ENCODE peak calls at places on chromosomes 11 and 22, in eight cellular contexts. A is upper lobe of right lung, X is tibial artery, C is OCI-LY7, E is pancreas, N is neural progenitor cell, L is astrocyte, Z is left ventricle myocardium inferior. U is an unnamed sample. For H3K4me1, the result is how much of the 10 kb centered on the place peaks cover.

GRCh38 chr22:35155403-35156025 is 89.6 kb downstream of the ISX start:
- DNase-seq in A (peak), X (no peak), C (no peak), E (no peak), N (peak), L (no peak), Z (no peak), U (no peak)

GRCh38 chr11:13287681-13288080 is 10.1 kb downstream of the BMAL1 start:
- DNase-seq in A (no peak), X (no peak), C (no peak), E (no peak), N (no peak), L (no peak), Z (no peak), U (no peak)

GRCh38 chr11:116910378-116910777 is 73.0 kb upstream of the APOA1 start:
- DNase-seq in A (no peak), X (no peak), C (no peak), E (no peak), N (no peak), L (peak), Z (no peak), U (no peak)

GRCh38 chr11:16843307-16843706 is 104.9 kb downstream of the C11orf58 start:
- DNase-seq in A (no peak), X (no peak), C (no peak), E (no peak), N (no peak), L (no peak), Z (no peak), U (no peak)

GRCh38 chr11:19632435-19632834 is 80.2 kb upstream of the NAV2 start:
- DNase-seq in A (no peak), X (no peak), C (no peak), E (no peak), N (no peak), L (peak), Z (no peak), U (no peak)

GRCh38 chr22:47448231-47449035 is 686.0 kb downstream of the TBC1D22A start:
- DNase-seq in A (no peak), X (no peak), C (no peak), E (no peak), N (no peak), L (no peak), Z (no peak), U (no peak)

GRCh38 chr11:61505640-61506155 is 2.9 kb upstream of the LRRC10B start:
- DNase-seq in A (no peak), X (no peak), C (no peak), E (no peak), N (no peak), L (no peak), Z (no peak), U (no peak)

GRCh38 chr11:8732748-8733241 is 50.2 kb downstream of the RPL27A start:
- DNase-seq in A (no peak), X (peak), C (no peak), E (peak), N (no peak), L (peak), Z (peak), U (no peak)

GRCh38 chr22:24289781-24290181 is 19.1 kb downstream of the SPECC1L start:
- DNase-seq in A (no peak), X (peak), C (no peak), E (no peak), N (peak), L (peak), Z (no peak), U (no peak)

GRCh38 chr22:41310336-41310735 is 9.0 kb downstream of the ZC3H7B start:
- DNase-seq in A (no peak), X (no peak), C (no peak), E (no peak), N (no peak), L (no peak), Z (no peak), U (no peak)

GRCh38 chr11:118227865-118228785 is 3.3 kb upstream of the JAML start:
- DNase-seq in A (no peak), X (no peak), C (peak), E (no peak), N (no peak), L (no peak), Z (no peak), U (peak)
- H3K4me3 ChIP-seq in A (no peak), X (no peak), C (no peak), E (no peak), N (no peak), L (no peak), Z (no peak), U (peak)

GRCh38 chr22:44361391-44362126 is 48.8 kb upstream of the SHISAL1 start:
- DNase-seq in A (peak), X (no peak), C (no peak), E (no peak), N (no peak), L (peak), Z (no peak), U (no peak)

GRCh38 chr22:44363980-44364749 is 51.4 kb upstream of the SHISAL1 start:
- DNase-seq in A (peak), X (peak), C (no peak), E (no peak), N (no peak), L (no peak), Z (peak), U (no peak)

GRCh38 chr22:44360686-44361381 is 48.1 kb upstream of the SHISAL1 start:
- DNase-seq in A (peak), X (peak), C (no peak), E (no peak), N (peak), L (peak), Z (peak), U (no peak)

GRCh38 chr22:44363214-44363979 is 50.6 kb upstream of the SHISAL1 start:
- DNase-seq in A (peak), X (peak), C (no peak), E (peak), N (no peak), L (peak), Z (peak), U (no peak)

GRCh38 chr22:44362249-44363040 is 49.7 kb upstream of the SHISAL1 start:
- DNase-seq in A (peak), X (no peak), C (no peak), E (no peak), N (no peak), L (no peak), Z (no peak), U (no peak)
- H3K4me1 ChIP-seq in A (under half), X (half or more), C (under half), E (under half), N (under half), L (under half), Z (half or more), U (under half)

DNA sequence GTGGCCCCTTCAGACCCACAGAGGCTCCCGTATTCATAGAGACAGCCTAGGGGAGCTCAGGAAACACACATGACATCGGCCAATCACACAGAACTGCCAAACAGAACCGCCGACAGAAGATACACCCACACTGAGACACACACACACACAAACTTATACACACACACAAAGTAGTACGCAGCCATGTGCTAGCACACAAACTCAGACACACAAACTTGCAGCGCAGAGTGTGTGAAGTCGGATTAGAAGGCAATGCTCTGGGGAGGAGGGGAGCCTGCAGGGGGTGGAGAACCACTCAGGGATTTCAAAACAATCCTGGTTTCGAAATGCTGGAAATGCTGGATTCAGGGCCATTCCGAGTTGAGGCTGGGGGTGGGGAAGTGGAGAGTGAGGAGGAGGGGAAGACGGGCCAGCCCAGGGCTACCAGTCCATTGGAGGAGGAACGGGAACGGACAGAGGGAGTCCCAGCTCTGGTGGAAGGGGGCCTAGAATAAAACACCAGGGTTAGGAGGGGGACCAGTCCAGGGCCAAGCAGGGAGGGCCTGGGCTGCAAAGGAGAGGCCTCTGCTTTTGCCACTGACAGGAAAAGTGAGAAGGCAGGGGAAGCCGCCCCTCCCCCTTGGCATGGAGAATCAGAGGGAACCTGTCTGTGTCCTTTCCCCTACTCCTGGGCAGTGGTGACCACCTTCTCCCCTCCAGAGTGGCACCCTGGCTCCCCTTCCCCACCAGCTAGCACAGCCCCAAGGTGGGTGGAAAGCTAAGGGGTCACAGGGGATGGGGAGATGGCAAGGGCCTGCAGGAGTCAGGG is 4.4 kb downstream of the BCL9L start:
- DNase-seq in A (peak), X (peak), C (no peak), E (peak), N (peak), L (peak), Z (peak), U (no peak)
- H3K4me3 ChIP-seq in A (peak), X (peak), C (no peak), E (peak), N (peak), L (peak), Z (peak), U (peak)

DNA sequence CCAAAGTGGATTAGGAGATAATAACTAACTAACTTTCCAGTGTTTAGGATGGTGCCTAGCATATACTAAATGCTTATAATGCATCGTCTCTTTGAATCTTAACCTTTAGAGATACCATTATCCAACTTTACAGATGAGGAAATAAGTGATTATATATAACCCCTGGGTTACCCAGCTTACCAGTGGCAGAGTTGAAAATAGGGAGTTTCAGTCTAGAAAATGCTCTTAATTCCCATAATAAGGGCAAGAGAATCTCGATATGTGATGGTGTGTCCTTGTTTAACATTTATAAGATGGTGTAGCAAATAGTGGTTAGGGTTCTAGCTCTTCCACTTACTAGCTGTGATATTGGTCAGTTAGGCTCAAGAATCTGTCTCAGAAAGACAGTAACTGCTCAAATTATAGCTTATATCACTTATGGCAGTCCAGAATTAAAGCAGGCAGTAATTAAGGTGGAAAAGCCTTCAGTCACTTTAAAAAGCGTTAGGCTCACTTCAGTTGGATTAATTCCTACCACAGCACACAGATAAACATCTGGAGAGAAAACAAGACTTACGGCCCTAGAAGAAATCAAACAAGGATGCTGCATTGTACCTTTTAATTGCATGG is 6.3 kb downstream of the XBP1 start:
- DNase-seq in A (no peak), X (no peak), C (no peak), E (no peak), N (no peak), L (no peak), Z (no peak), U (no peak)
- H3K4me1 ChIP-seq in A (under half), X (under half), C (under half), E (under half), N (under half), L (under half), Z (half or more), U (under half)

GRCh38 chr11:34651551-34651950 is 30.7 kb downstream of the EHF start:
- DNase-seq in A (no peak), X (no peak), C (no peak), E (no peak), N (peak), L (no peak), Z (no peak), U (no peak)
- H3K4me3 ChIP-seq in A (no peak), X (no peak), C (no peak), E (no peak), N (no peak), L (no peak), Z (no peak), U (no peak)

GRCh38 chr11:37926772-37927171 is 1328.7 kb upstream of the RAG2 start:
- DNase-seq in A (no peak), X (no peak), C (no peak), E (no peak), N (no peak), L (no peak), Z (no peak), U (no peak)

GRCh38 chr11:37929100-37929649 is 1331.1 kb upstream of the RAG2 start:
- DNase-seq in A (no peak), X (no peak), C (no peak), E (no peak), N (no peak), L (no peak), Z (no peak), U (no peak)
- H3K4me1 ChIP-seq in A (under half), X (under half), C (under half), E (under half), N (under half), L (under half), Z (under half), U (under half)

GRCh38 chr11:31817054-31817620 is 6.0 kb upstream of the PAX6 start:
- DNase-seq in A (no peak), X (no peak), C (no peak), E (no peak), N (peak), L (peak), Z (no peak), U (no peak)
- H3K4me3 ChIP-seq in A (no peak), X (peak), C (no peak), E (peak), N (peak), L (peak), Z (peak), U (no peak)

DNA sequence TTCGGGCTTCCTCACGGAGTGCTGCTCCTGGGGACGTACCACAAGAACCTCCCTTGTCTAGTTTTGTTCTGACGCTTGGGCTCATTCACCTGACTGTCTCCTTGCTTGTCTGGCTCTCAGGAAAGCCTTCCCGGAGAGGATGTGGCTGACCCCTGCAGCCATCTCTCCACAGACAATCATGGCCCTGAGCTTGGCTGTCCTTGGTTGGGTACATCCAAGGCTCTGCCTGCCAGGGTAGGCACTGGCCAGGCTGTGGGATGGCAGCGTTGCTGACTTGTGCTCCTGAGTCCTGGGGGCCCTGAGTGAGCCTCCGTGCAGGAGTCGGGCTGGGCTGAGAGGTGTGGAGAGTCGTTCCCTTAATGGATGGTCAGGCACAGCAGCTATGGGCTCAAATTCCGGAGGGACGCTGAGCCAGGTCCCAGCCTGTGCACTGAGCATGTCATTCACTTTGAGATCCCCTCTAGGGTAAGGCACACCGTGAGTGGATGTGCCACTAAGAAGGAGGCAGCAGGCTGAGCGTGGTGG is 32.8 kb downstream of the BCR start:
- DNase-seq in A (no peak), X (no peak), C (no peak), E (no peak), N (no peak), L (no peak), Z (no peak), U (no peak)
- H3K4me1 ChIP-seq in A (under half), X (half or more), C (half or more), E (under half), N (under half), L (under half), Z (half or more), U (under half)

GRCh38 chr22:46293591-46294260 is 2.9 kb upstream of the GTSE1 start:
- DNase-seq in A (no peak), X (peak), C (peak), E (no peak), N (no peak), L (peak), Z (peak), U (no peak)

GRCh38 chr22:46297151-46297819 is 615 bp downstream of the GTSE1 start:
- DNase-seq in A (no peak), X (no peak), C (peak), E (peak), N (peak), L (peak), Z (peak), U (no peak)

GRCh38 chr22:46294784-46295183 is 1.9 kb upstream of the GTSE1 start:
- DNase-seq in A (no peak), X (no peak), C (no peak), E (no peak), N (no peak), L (no peak), Z (no peak), U (no peak)

GRCh38 chr22:46296257-46297150 is at the start of gene GTSE1:
- DNase-seq in A (peak), X (peak), C (peak), E (peak), N (peak), L (peak), Z (peak), U (peak)

GRCh38 chr22:46295277-46295971 is 1.2 kb upstream of the GTSE1 start:
- DNase-seq in A (no peak), X (no peak), C (peak), E (no peak), N (no peak), L (no peak), Z (no peak), U (no peak)
- H3K4me3 ChIP-seq in A (peak), X (no peak), C (peak), E (no peak), N (peak), L (peak), Z (peak), U (peak)

U was measured in CD4-positive, CD25-positive, alpha-beta regulatory T cell.